ENCODE peak calls at places on chromosomes 6 and 20, in four cellular contexts. One of them, this sample, is unnamed.

GRCh38 chr20:44683263-44684046 is 31.7 kb upstream of the CCN5 start:
- DNase-seq in ovary: no peak
- DNase-seq in CD8-positive, alpha-beta T cell: peak; percentile 47
- DNase-seq in lung: no peak
- DNase-seq in this sample: no peak

GRCh38 chr6:140445474-140446004 is 1071.1 kb upstream of the CITED2 start:
- DNase-seq in ovary: no peak
- DNase-seq in CD8-positive, alpha-beta T cell: no peak
- DNase-seq in lung: no peak
- DNase-seq in this sample: peak; percentile 43

GRCh38 chr6:88709819-88710246 is 253.6 kb downstream of the RNGTT start:
- DNase-seq in ovary: no peak
- DNase-seq in CD8-positive, alpha-beta T cell: no peak
- DNase-seq in lung: no peak
- DNase-seq in this sample: no peak

GRCh38 chr20:43985121-43985520 is 70.5 kb downstream of the TOX2 start:
- DNase-seq in ovary: no peak
- DNase-seq in CD8-positive, alpha-beta T cell: no peak
- DNase-seq in lung: no peak
- DNase-seq in this sample: no peak

GRCh38 chr6:30935018-30935417 is 3.0 kb upstream of the SFTA2 start:
- DNase-seq in ovary: no peak
- DNase-seq in CD8-positive, alpha-beta T cell: no peak
- DNase-seq in lung: peak; percentile 85
- DNase-seq in this sample: no peak

GRCh38 chr20:60977896-60978295 is 274.2 kb upstream of the CDH4 start:
- DNase-seq in ovary: no peak
- DNase-seq in CD8-positive, alpha-beta T cell: no peak
- DNase-seq in lung: no peak
- DNase-seq in this sample: no peak

GRCh38 chr20:18611492-18611891 is 23.6 kb downstream of the DTD1 start:
- DNase-seq in ovary: no peak
- DNase-seq in CD8-positive, alpha-beta T cell: no peak
- DNase-seq in lung: no peak
- DNase-seq in this sample: no peak

GRCh38 chr6:122050226-122050755 is 349.2 kb upstream of the HSF2 start:
- DNase-seq in ovary: no peak
- DNase-seq in CD8-positive, alpha-beta T cell: no peak
- DNase-seq in lung: no peak
- DNase-seq in this sample: no peak

GRCh38 chr6:44471271-44471981 is 83.9 kb downstream of the CDC5L start:
- DNase-seq in ovary: no peak
- DNase-seq in CD8-positive, alpha-beta T cell: no peak
- DNase-seq in lung: no peak
- DNase-seq in this sample: no peak

GRCh38 chr6:44468835-44469234 is 81.3 kb downstream of the CDC5L start:
- DNase-seq in ovary: no peak
- DNase-seq in CD8-positive, alpha-beta T cell: no peak
- DNase-seq in lung: no peak
- DNase-seq in this sample: no peak

GRCh38 chr6:44470746-44471145 is 83.2 kb downstream of the CDC5L start:
- DNase-seq in ovary: no peak
- DNase-seq in CD8-positive, alpha-beta T cell: no peak
- DNase-seq in lung: no peak
- DNase-seq in this sample: no peak

GRCh38 chr6:44472250-44472945 is 84.9 kb downstream of the CDC5L start:
- DNase-seq in ovary: no peak
- DNase-seq in CD8-positive, alpha-beta T cell: no peak
- DNase-seq in lung: no peak
- DNase-seq in this sample: no peak

GRCh38 chr6:44470106-44470446 is 82.6 kb downstream of the CDC5L start:
- DNase-seq in ovary: no peak
- DNase-seq in CD8-positive, alpha-beta T cell: no peak
- DNase-seq in lung: no peak
- DNase-seq in this sample: no peak
- TF ChIP-seq CTCF in ovary: no peak
- TF ChIP-seq CTCF in CD8-positive, alpha-beta T cell: peak; percentile 18
- TF ChIP-seq CTCF in lung: no peak
- TF ChIP-seq CTCF in this sample: peak; percentile 53

GRCh38 chr6:76351275-76351674 is 278.8 kb upstream of the IMPG1 start:
- DNase-seq in ovary: no peak
- DNase-seq in CD8-positive, alpha-beta T cell: no peak
- DNase-seq in lung: no peak
- DNase-seq in this sample: no peak
- TF ChIP-seq CTCF in ovary: no peak
- TF ChIP-seq CTCF in CD8-positive, alpha-beta T cell: no peak
- TF ChIP-seq CTCF in lung: no peak
- TF ChIP-seq CTCF in this sample: no peak

GRCh38 chr20:49823152-49823847 is 10.7 kb downstream of the SLC9A8 start:
- DNase-seq in ovary: no peak
- DNase-seq in CD8-positive, alpha-beta T cell: no peak
- DNase-seq in lung: no peak
- DNase-seq in this sample: no peak

GRCh38 chr20:49819702-49820101 is 7.1 kb downstream of the SLC9A8 start:
- DNase-seq in ovary: no peak
- DNase-seq in CD8-positive, alpha-beta T cell: no peak
- DNase-seq in lung: no peak
- DNase-seq in this sample: no peak

GRCh38 chr20:49824206-49824605 is 11.6 kb downstream of the SLC9A8 start:
- DNase-seq in ovary: no peak
- DNase-seq in CD8-positive, alpha-beta T cell: no peak
- DNase-seq in lung: no peak
- DNase-seq in this sample: peak; percentile 66

GRCh38 chr20:49821381-49821780 is 8.8 kb downstream of the SLC9A8 start:
- DNase-seq in ovary: no peak
- DNase-seq in CD8-positive, alpha-beta T cell: no peak
- DNase-seq in lung: no peak
- DNase-seq in this sample: no peak

DNA sequence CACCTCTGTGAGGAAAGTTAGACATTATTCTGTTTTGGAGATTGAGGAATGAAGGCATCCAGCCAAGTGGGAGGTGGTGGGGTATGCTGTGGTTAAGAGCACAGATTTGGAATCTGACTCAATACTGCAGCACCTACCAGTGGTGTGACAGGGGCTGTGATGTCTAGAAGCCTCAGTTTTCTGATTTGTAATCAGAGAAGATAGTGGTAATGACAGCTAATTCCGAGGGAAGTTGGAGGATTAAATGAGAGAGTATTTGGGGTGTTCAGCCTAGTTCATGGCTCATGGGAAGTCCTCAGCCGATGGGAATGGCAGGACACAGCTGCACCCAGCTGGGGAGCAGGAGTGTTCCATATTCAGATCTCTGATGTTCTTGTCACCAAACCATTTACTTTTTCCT is 9.2 kb downstream of the SLC9A8 start:
- DNase-seq in ovary: peak; percentile 46
- DNase-seq in CD8-positive, alpha-beta T cell: no peak
- DNase-seq in lung: no peak
- DNase-seq in this sample: peak; percentile 27
- TF ChIP-seq CTCF in ovary: no peak
- TF ChIP-seq CTCF in CD8-positive, alpha-beta T cell: no peak
- TF ChIP-seq CTCF in lung: no peak
- TF ChIP-seq CTCF in this sample: no peak

GRCh38 chr20:56944546-56944945 is 315.4 kb downstream of the TFAP2C start:
- DNase-seq in ovary: no peak
- DNase-seq in CD8-positive, alpha-beta T cell: no peak
- DNase-seq in lung: no peak
- DNase-seq in this sample: no peak

GRCh38 chr20:56941101-56941686 is 312.1 kb downstream of the TFAP2C start:
- DNase-seq in ovary: no peak
- DNase-seq in CD8-positive, alpha-beta T cell: no peak
- DNase-seq in lung: no peak
- DNase-seq in this sample: no peak

GRCh38 chr20:56943946-56944345 is 314.8 kb downstream of the TFAP2C start:
- DNase-seq in ovary: no peak
- DNase-seq in CD8-positive, alpha-beta T cell: no peak
- DNase-seq in lung: no peak
- DNase-seq in this sample: no peak

GRCh38 chr20:56945901-56946300 is 316.8 kb downstream of the TFAP2C start:
- DNase-seq in ovary: no peak
- DNase-seq in CD8-positive, alpha-beta T cell: no peak
- DNase-seq in lung: no peak
- DNase-seq in this sample: no peak

DNA sequence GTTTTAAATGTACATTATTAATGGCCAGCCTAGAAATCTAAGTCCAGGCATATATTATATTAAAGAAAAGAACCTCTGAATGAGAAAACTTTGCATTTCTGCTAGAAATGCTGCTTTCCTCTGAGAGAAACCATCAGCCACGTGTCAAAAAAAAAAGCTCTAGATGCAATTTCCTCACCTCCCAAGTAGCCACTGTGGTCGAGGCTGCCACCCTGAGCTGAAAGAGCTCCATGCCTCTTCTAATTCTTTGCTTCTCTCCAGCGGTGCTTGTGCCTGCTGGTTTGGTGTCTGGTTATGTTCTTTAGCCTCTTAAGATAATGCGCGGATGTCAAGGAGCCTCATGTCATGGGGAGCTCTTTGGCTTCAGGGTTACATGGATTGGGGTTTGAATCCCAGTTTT is 316.0 kb downstream of the TFAP2C start:
- DNase-seq in ovary: no peak
- DNase-seq in CD8-positive, alpha-beta T cell: no peak
- DNase-seq in lung: no peak
- DNase-seq in this sample: no peak
- TF ChIP-seq CTCF in ovary: no peak
- TF ChIP-seq CTCF in CD8-positive, alpha-beta T cell: no peak
- TF ChIP-seq CTCF in lung: no peak
- TF ChIP-seq CTCF in this sample: no peak

DNA sequence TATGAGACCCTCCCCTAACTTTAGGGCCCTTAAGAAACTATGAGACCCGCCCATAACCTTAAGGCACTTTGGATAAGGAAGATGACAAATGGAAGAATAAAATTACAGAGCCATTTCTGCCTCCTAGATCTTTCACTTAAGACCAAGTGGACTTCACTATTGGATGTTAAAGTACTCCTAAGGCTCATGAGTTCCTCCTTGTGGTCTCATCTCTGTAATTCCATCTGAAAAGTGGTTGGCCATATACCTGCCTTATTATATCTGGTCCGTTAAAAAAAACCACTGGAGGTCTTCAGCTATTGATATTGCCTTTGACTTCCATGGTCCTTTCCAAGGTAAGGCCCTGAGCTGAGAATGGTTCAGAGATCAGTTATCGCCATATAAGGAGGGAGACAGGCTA is 310.3 kb downstream of the EYA4 start:
- DNase-seq in ovary: no peak
- DNase-seq in CD8-positive, alpha-beta T cell: no peak
- DNase-seq in lung: no peak
- DNase-seq in this sample: peak; percentile 13
- TF ChIP-seq CTCF in ovary: no peak
- TF ChIP-seq CTCF in CD8-positive, alpha-beta T cell: no peak
- TF ChIP-seq CTCF in lung: no peak
- TF ChIP-seq CTCF in this sample: peak; percentile 51